ENCODE peak calls at places on chromosomes 11 and 22, in eight cellular contexts. S is NCI-H1092 treated with DMSO at 0.1 percent for 48 hours, Y is ACHN, G is iPS-NIHi11, J is posterior cingulate gyrus, T is ascending aorta, C is AG09309, M is brain microvascular endothelial cell. R is an unnamed sample.

GRCh38 chr22:46070722-46071450 is 79.4 kb upstream of the PPARA start:
- DNase-seq in J (peak; percentile 78), C (no peak), Y (peak; percentile 67), S (no peak), G (peak; percentile 76), M (no peak), T (peak; percentile 75), R (peak; percentile 88)

GRCh38 chr22:44318751-44319150 is 6.0 kb upstream of the SHISAL1 start:
- DNase-seq in S (no peak), C (no peak), J (peak; percentile 41), Y (no peak), G (no peak), T (no peak), M (no peak), R (no peak)

GRCh38 chr11:69657456-69657910 is 16.5 kb downstream of the CCND1 start:
- DNase-seq in S (no peak), J (peak; percentile 61), Y (no peak), C (no peak), T (no peak), G (no peak), M (no peak), R (no peak)

GRCh38 chr11:12693485-12694181 is 19.4 kb downstream of the TEAD1 start:
- DNase-seq in J (no peak), T (peak; percentile 86), G (no peak), C (peak; percentile 96), M (peak; percentile 93), S (peak; percentile 76), Y (peak; percentile 89), R (no peak)

GRCh38 chr11:111253131-111253530 is 7.6 kb downstream of the POU2AF2 start:
- DNase-seq in G (no peak), C (no peak), J (no peak), Y (no peak), M (no peak), T (no peak), S (no peak), R (no peak)

GRCh38 chr11:67422894-67423293 is 5.4 kb upstream of the RPS6KB2 start:
- DNase-seq in G (no peak), S (no peak), J (no peak), C (no peak), T (no peak), M (no peak), Y (no peak), R (no peak)

GRCh38 chr11:32309541-32310217 is 125.7 kb downstream of the WT1 start:
- DNase-seq in C (no peak), Y (no peak), G (no peak), M (no peak), T (no peak), S (no peak), J (no peak), R (no peak)

GRCh38 chr11:69497221-69497787 is 15.8 kb downstream of the LINC01488 start:
- DNase-seq in C (peak; percentile 59), T (peak; percentile 91), Y (peak; percentile 94), G (peak; percentile 87), J (peak; percentile 90), S (no peak), M (peak; percentile 96), R (no peak)

GRCh38 chr22:48045369-48045768 is 1282.9 kb downstream of the TBC1D22A start:
- DNase-seq in T (no peak), J (no peak), M (no peak), S (no peak), Y (no peak), G (no peak), C (no peak), R (no peak)

GRCh38 chr11:10725114-10725906 is 25.7 kb upstream of the CTR9 start:
- DNase-seq in Y (peak; percentile 43), J (no peak), C (no peak), G (no peak), T (no peak), M (peak; percentile 84), S (no peak), R (no peak)

GRCh38 chr22:26650722-26651421 is 6.5 kb upstream of the MIAT start:
- DNase-seq in T (no peak), M (no peak), S (no peak), J (no peak), C (no peak), Y (no peak), G (no peak), R (no peak)

GRCh38 chr11:59174664-59175033 is 2.7 kb downstream of the DTX4 start:
- DNase-seq in J (no peak), Y (peak; percentile 2), T (no peak), G (no peak), C (peak; percentile 40), M (no peak), S (no peak), R (peak; percentile 8)

GRCh38 chr11:3894128-3894731 is 38.8 kb downstream of the STIM1 start:
- DNase-seq in G (no peak), M (no peak), C (no peak), Y (no peak), T (no peak), S (no peak), J (no peak), R (no peak)

GRCh38 chr11:105718641-105719040 is 108.8 kb downstream of the GRIA4 start:
- DNase-seq in G (peak; percentile 22), J (no peak), C (no peak), S (no peak), M (no peak), T (no peak), Y (peak; percentile 89), R (no peak)

GRCh38 chr11:14318581-14318981 is 40.4 kb downstream of the RRAS2 start:
- DNase-seq in S (no peak), J (no peak), G (no peak), Y (no peak), T (no peak), M (no peak), C (no peak), R (no peak)

GRCh38 chr11:112901904-112902303 is 59.3 kb upstream of the NCAM1 start:
- DNase-seq in J (no peak), M (no peak), T (no peak), G (no peak), Y (no peak), C (no peak), S (no peak), R (no peak)

GRCh38 chr11:121254756-121255155 is 37.8 kb upstream of the SC5D start:
- DNase-seq in T (no peak), S (no peak), Y (no peak), C (no peak), M (no peak), J (no peak), G (no peak), R (no peak)

GRCh38 chr11:27514558-27514957 is 8.0 kb upstream of the LIN7C start:
- DNase-seq in J (no peak), C (no peak), Y (no peak), M (no peak), T (peak; percentile 82), S (no peak), G (no peak), R (no peak)

GRCh38 chr11:44443836-44444769 is 121.4 kb upstream of the CD82 start:
- DNase-seq in G (no peak), S (no peak), Y (no peak), M (no peak), C (no peak), J (no peak), T (no peak), R (no peak)

GRCh38 chr11:28169816-28170215 is 61.6 kb downstream of the METTL15 start:
- DNase-seq in G (no peak), J (no peak), S (no peak), Y (no peak), T (no peak), C (no peak), M (peak; percentile 55), R (no peak)

GRCh38 chr22:36398602-36399472 is 11.1 kb upstream of the MYH9 start:
- DNase-seq in T (no peak), J (no peak), Y (peak; percentile 58), S (no peak), C (no peak), M (peak; percentile 84), G (no peak), R (no peak)

GRCh38 chr11:15903246-15903645 is 453.1 kb downstream of the SOX6 start:
- DNase-seq in Y (no peak), S (no peak), J (no peak), T (no peak), G (no peak), M (no peak), C (no peak), R (no peak)

GRCh38 chr22:42623756-42624446 is 9.2 kb upstream of the POLDIP3 start:
- DNase-seq in S (no peak), Y (no peak), T (no peak), G (no peak), C (no peak), M (no peak), J (no peak), R (no peak)

GRCh38 chr11:97279341-97279740 is 889.5 kb downstream of the JRKL start:
- DNase-seq in T (no peak), Y (no peak), S (no peak), J (no peak), M (no peak), G (no peak), C (no peak), R (no peak)

GRCh38 chr22:36258750-36259619 is 6.1 kb downstream of the APOL1 start:
- DNase-seq in Y (no peak), G (peak; percentile 75), M (no peak), J (no peak), S (no peak), T (no peak), C (no peak), R (no peak)

GRCh38 chr11:16166571-16166970 is 189.8 kb downstream of the SOX6 start:
- DNase-seq in G (no peak), T (no peak), M (peak; percentile 33), S (no peak), Y (no peak), J (no peak), C (no peak), R (no peak)

GRCh38 chr11:134342572-134343340 is 11.0 kb downstream of the GLB1L2 start:
- DNase-seq in G (peak; percentile 6), C (no peak), M (no peak), T (no peak), S (no peak), J (peak; percentile 34), Y (no peak), R (no peak)

GRCh38 chr22:36644333-36644757 is 59.2 kb downstream of the CACNG2 start:
- DNase-seq in S (no peak), J (no peak), M (peak; percentile 91), C (peak; percentile 77), T (no peak), G (peak; percentile 83), Y (peak; percentile 92), R (no peak)

GRCh38 chr11:124753207-124753606 is 1.2 kb upstream of the VSIG2 start:
- DNase-seq in S (no peak), J (no peak), C (no peak), Y (no peak), T (no peak), G (no peak), M (no peak), R (no peak)